ENCODE peak calls at places on chromosome 4, in nine cellular contexts. Y, K, X, Z, U, A, C, W and N are unnamed samples. For H3K27me3, the result is how much of the 10 kb centered on the place peaks cover.

GRCh38 chr4:6446538-6447451 is 25.6 kb downstream of the PPP2R2C start:
- DNase-seq in Y (no peak), K (no peak), X (peak), Z (peak), U (no peak), A (no peak), C (no peak), W (no peak), N (no peak)

GRCh38 chr4:3787489-3788365 is 21.5 kb downstream of the ADRA2C start:
- DNase-seq in Y (no peak), K (no peak), X (no peak), Z (no peak), U (no peak), A (no peak), C (no peak), W (no peak), N (no peak)

GRCh38 chr4:13476915-13477314 is 7.2 kb downstream of the RAB28 start:
- DNase-seq in Y (peak), K (no peak), X (no peak), Z (no peak), U (peak), A (no peak), C (no peak), W (no peak), N (no peak)

GRCh38 chr4:156889616-156890594 is 81.7 kb downstream of the PDGFC start:
- DNase-seq in Y (no peak), K (no peak), X (no peak), Z (no peak), U (peak), A (no peak), C (no peak), W (peak), N (no peak)

GRCh38 chr4:71026086-71026485 is 32.6 kb downstream of the DCK start:
- DNase-seq in Y (peak), K (no peak), X (no peak), Z (no peak), U (peak), A (no peak), C (no peak), W (no peak), N (no peak)

GRCh38 chr4:27176400-27176799 is 315.8 kb downstream of the STIM2 start:
- DNase-seq in Y (no peak), K (no peak), X (no peak), Z (peak), U (no peak), A (no peak), C (no peak), W (no peak), N (no peak)

GRCh38 chr4:175509320-175509719 is 302.7 kb downstream of the GPM6A start:
- DNase-seq in Y (no peak), K (no peak), X (no peak), Z (peak), U (no peak), A (no peak), C (no peak), W (no peak), N (no peak)

GRCh38 chr4:83022724-83023427 is 12.1 kb upstream of the COPS4 start:
- DNase-seq in Y (no peak), K (no peak), X (no peak), Z (no peak), U (no peak), A (no peak), C (no peak), W (no peak), N (no peak)

GRCh38 chr4:111662496-111662895 is 482.8 kb upstream of the FAM241A start:
- DNase-seq in Y (no peak), K (no peak), X (no peak), Z (no peak), U (no peak), A (no peak), C (no peak), W (no peak), N (no peak)

GRCh38 chr4:140330311-140330900 is 43.0 kb upstream of the SCOC start:
- DNase-seq in Y (peak), K (no peak), X (no peak), Z (no peak), U (no peak), A (no peak), C (no peak), W (no peak), N (no peak)

GRCh38 chr4:14877246-14878220 is 124.7 kb upstream of the CPEB2 start:
- DNase-seq in Y (no peak), K (no peak), X (no peak), Z (no peak), U (no peak), A (peak), C (no peak), W (peak), N (no peak)

GRCh38 chr4:78293841-78294301 is 236.7 kb downstream of the FRAS1 start:
- DNase-seq in Y (peak), K (no peak), X (no peak), Z (no peak), U (peak), A (no peak), C (no peak), W (no peak), N (no peak)

GRCh38 chr4:6686104-6686787 is 7.4 kb upstream of the S100P start:
- DNase-seq in Y (no peak), K (no peak), X (no peak), Z (no peak), U (no peak), A (no peak), C (no peak), W (no peak), N (no peak)

GRCh38 chr4:48546336-48546735 is 56.3 kb downstream of the ZAR1 start:
- DNase-seq in Y (no peak), K (no peak), X (no peak), Z (peak), U (no peak), A (no peak), C (no peak), W (no peak), N (no peak)

GRCh38 chr4:62670509-62670908 is 1470.4 kb downstream of the ADGRL3 start:
- DNase-seq in Y (no peak), K (no peak), X (no peak), Z (no peak), U (no peak), A (no peak), C (no peak), W (no peak), N (no peak)

GRCh38 chr4:105765690-105766407 is 57.3 kb downstream of the GSTCD start:
- DNase-seq in Y (peak), K (no peak), X (no peak), Z (peak), U (peak), A (no peak), C (no peak), W (no peak), N (no peak)

GRCh38 chr4:32985256-32985655 is 2265.1 kb downstream of the PCDH7 start:
- DNase-seq in Y (no peak), K (no peak), X (no peak), Z (no peak), U (no peak), A (no peak), C (no peak), W (no peak), N (no peak)

GRCh38 chr4:156098846-156099245 is 145.2 kb upstream of the CTSO start:
- DNase-seq in Y (no peak), K (no peak), X (no peak), Z (no peak), U (no peak), A (no peak), C (no peak), W (no peak), N (no peak)

GRCh38 chr4:70838400-70838971 is 1.2 kb downstream of the GRSF1 start:
- DNase-seq in Y (no peak), K (no peak), X (peak), Z (peak), U (no peak), A (no peak), C (no peak), W (no peak), N (no peak)

GRCh38 chr4:10808591-10808990 is 124.0 kb upstream of the CLNK start:
- DNase-seq in Y (no peak), K (no peak), X (no peak), Z (no peak), U (no peak), A (no peak), C (no peak), W (peak), N (no peak)

GRCh38 chr4:92305148-92305877 is 1.5 kb downstream of the GRID2 start:
- DNase-seq in Y (peak), K (no peak), X (no peak), Z (peak), U (peak), A (no peak), C (no peak), W (no peak), N (peak)

GRCh38 chr4:161457311-161457710 is 706.5 kb downstream of the FSTL5 start:
- DNase-seq in Y (no peak), K (no peak), X (no peak), Z (no peak), U (no peak), A (no peak), C (no peak), W (no peak), N (no peak)

GRCh38 chr4:187903700-187904099 is 91.9 kb upstream of the ZFP42 start:
- DNase-seq in Y (peak), K (no peak), X (no peak), Z (no peak), U (no peak), A (no peak), C (no peak), W (no peak), N (no peak)

GRCh38 chr4:8473920-8474590 is 33.5 kb downstream of the TRMT44 start:
- DNase-seq in Y (peak), K (no peak), X (no peak), Z (peak), U (no peak), A (no peak), C (no peak), W (no peak), N (no peak)

GRCh38 chr4:133618963-133619362 is 469.9 kb downstream of the PCDH10 start:
- DNase-seq in Y (no peak), K (no peak), X (no peak), Z (no peak), U (no peak), A (no peak), C (no peak), W (no peak), N (no peak)

GRCh38 chr4:169094656-169095231 is 84.7 kb upstream of the CBR4 start:
- DNase-seq in Y (no peak), K (no peak), X (no peak), Z (no peak), U (no peak), A (no peak), C (no peak), W (no peak), N (no peak)

GRCh38 chr4:169092889-169093522 is 83.0 kb upstream of the CBR4 start:
- DNase-seq in Y (no peak), K (no peak), X (no peak), Z (no peak), U (no peak), A (no peak), C (no peak), W (no peak), N (no peak)

GRCh38 chr4:169096221-169096620 is 86.2 kb upstream of the CBR4 start:
- DNase-seq in Y (no peak), K (no peak), X (no peak), Z (no peak), U (no peak), A (no peak), C (no peak), W (no peak), N (no peak)

GRCh38 chr4:169089004-169089403 is 78.9 kb upstream of the CBR4 start:
- DNase-seq in Y (no peak), K (no peak), X (no peak), Z (no peak), U (no peak), A (no peak), C (no peak), W (no peak), N (no peak)

GRCh38 chr4:169090479-169091215 is 80.6 kb upstream of the CBR4 start:
- DNase-seq in Y (no peak), K (no peak), X (no peak), Z (no peak), U (no peak), A (no peak), C (no peak), W (no peak), N (no peak)
- H3K27me3 ChIP-seq in Y (under half), K (under half), X (under half), Z (under half), U (under half), A (under half), C (under half), W (under half), N (under half)

DNA sequence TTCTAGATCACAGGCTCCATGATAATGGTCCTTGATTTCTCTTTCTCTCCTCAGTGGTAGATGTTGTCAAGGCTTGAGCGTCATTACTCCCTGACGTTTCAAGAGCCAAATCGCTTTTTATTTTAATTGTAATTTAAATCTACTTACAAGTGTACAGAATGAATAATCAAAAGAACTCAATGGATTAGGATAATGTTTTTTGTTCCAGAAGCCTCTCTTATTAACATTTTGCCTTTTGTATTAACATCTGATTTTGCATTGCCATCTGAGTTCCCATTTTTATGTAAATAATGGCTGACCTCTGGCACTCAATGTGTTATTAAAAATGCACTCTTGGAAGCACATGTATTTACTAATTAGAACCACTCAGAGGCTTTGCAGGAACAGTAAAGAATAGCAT is 411.0 kb downstream of the EPHA5 start:
- DNase-seq in Y (no peak), K (no peak), X (no peak), Z (no peak), U (no peak), A (no peak), C (no peak), W (no peak), N (no peak)
- H3K27me3 ChIP-seq in Y (under half), K (under half), X (under half), Z (under half), U (under half), A (under half), C (under half), W (under half), N (under half)

GRCh38 chr4:2212831-2213230 is 29.1 kb downstream of the HAUS3 start:
- DNase-seq in Y (no peak), K (no peak), X (no peak), Z (no peak), U (no peak), A (no peak), C (no peak), W (no peak), N (no peak)
- H3K27me3 ChIP-seq in Y (under half), K (under half), X (under half), Z (under half), U (under half), A (under half), C (under half), W (under half), N (under half)

GRCh38 chr4:121071640-121072037 is 696 bp downstream of the NDNF start:
- DNase-seq in Y (no peak), K (no peak), X (no peak), Z (no peak), U (no peak), A (no peak), C (no peak), W (no peak), N (no peak)

GRCh38 chr4:121069419-121069818 is 2.9 kb downstream of the NDNF start:
- DNase-seq in Y (no peak), K (no peak), X (no peak), Z (no peak), U (no peak), A (no peak), C (no peak), W (no peak), N (no peak)

GRCh38 chr4:121072080-121072835 is at the start of gene NDNF:
- DNase-seq in Y (peak), K (peak), X (peak), Z (peak), U (no peak), A (peak), C (no peak), W (peak), N (peak)

GRCh38 chr4:121070274-121070673 is 2.1 kb downstream of the NDNF start:
- DNase-seq in Y (no peak), K (no peak), X (no peak), Z (peak), U (no peak), A (no peak), C (no peak), W (peak), N (no peak)

GRCh38 chr4:121070696-121071639 is 1.4 kb downstream of the NDNF start:
- DNase-seq in Y (peak), K (peak), X (no peak), Z (peak), U (no peak), A (no peak), C (no peak), W (peak), N (peak)
- H3K27me3 ChIP-seq in Y (half or more), K (under half), X (under half), Z (under half), U (under half), A (under half), C (under half), W (under half), N (under half)

GRCh38 chr4:172986114-172986513 is 182.5 kb upstream of the GALNT7 start:
- DNase-seq in Y (no peak), K (no peak), X (no peak), Z (no peak), U (no peak), A (no peak), C (no peak), W (no peak), N (no peak)

GRCh38 chr4:172995161-172995560 is 173.4 kb upstream of the GALNT7 start:
- DNase-seq in Y (no peak), K (no peak), X (no peak), Z (no peak), U (no peak), A (no peak), C (no peak), W (no peak), N (no peak)

GRCh38 chr4:172992648-172993356 is 175.8 kb upstream of the GALNT7 start:
- DNase-seq in Y (no peak), K (no peak), X (no peak), Z (no peak), U (no peak), A (no peak), C (no peak), W (no peak), N (no peak)

GRCh38 chr4:172985552-172985951 is 183.1 kb upstream of the GALNT7 start:
- DNase-seq in Y (no peak), K (no peak), X (no peak), Z (no peak), U (no peak), A (no peak), C (no peak), W (no peak), N (no peak)

DNA sequence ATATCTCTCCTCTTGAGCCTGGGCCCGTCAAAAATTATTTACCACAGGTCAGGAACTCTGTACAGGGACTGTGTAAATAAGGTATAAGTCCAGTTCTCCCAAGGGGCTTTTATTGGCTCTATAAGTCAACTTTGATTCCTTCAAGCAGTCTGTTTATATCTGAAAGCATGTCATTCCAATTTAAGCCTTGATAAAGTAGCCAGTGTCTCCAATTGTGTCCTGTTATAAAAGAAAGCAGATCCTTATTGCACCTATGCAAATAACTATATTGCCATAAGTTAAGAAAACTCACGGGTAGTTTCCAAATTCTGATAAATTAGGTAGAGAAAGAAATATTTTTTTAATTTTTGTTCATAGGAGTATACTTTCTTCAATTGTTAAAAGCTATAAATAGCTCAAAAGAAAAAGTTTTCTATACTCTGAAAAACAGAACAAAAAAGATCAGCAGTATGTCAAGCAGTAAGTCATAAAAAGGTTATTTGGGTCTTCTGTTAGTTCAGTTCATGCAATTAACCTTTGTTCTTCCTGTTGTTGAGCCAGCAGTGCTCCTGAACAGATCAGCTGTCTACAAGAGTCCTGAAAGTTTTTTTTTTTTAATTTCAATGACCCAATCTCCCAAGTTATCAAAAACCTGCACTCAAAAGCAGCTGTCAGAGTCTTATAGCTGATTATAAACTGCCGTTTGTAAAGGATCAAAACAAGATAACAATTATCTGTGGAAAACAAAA is 178.5 kb upstream of the GALNT7 start:
- DNase-seq in Y (no peak), K (no peak), X (no peak), Z (no peak), U (no peak), A (no peak), C (no peak), W (no peak), N (no peak)
- H3K27me3 ChIP-seq in Y (under half), K (under half), X (under half), Z (under half), U (under half), A (under half), C (under half), W (under half), N (under half)

DNA sequence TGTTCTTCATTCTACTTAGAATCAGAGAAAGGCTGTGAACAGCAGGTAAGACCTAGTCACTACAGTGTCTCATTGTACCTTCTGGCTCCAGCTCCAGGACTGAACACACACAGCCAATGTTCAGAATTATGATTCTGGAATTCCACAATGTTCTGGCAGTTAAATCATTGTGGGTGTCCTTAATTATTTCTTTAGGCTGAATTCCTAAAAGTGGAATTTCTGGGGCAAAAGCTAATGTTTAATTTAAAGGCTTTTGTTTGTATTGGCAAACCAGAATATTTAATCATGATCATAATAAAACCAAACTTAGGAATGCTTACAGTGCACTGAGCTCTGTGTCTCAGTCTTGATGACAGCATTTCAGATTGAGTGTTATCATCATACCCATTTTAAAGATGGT is 67.0 kb upstream of the FAT1 start:
- DNase-seq in Y (peak), K (no peak), X (no peak), Z (no peak), U (no peak), A (no peak), C (no peak), W (no peak), N (no peak)
- H3K27me3 ChIP-seq in Y (under half), K (under half), X (under half), Z (under half), U (under half), A (under half), C (under half), W (under half), N (under half)